ENCODE peak calls at places on chromosomes 13 and 19, in four cellular contexts. H, V, M and U are unnamed samples.

GRCh38 chr13:20326809-20327208 is 94.7 kb upstream of the GJB6 start:
- DNase-seq in H (no peak), V (no peak), M (no peak), U (no peak)

GRCh38 chr19:19485161-19485997 is 30.0 kb downstream of the TSSK6 start:
- DNase-seq in H (peak; percentile 60), V (no peak), M (no peak), U (no peak)

GRCh38 chr13:50697746-50698526 is 145.6 kb downstream of the DLEU7 start:
- DNase-seq in H (no peak), V (no peak), M (no peak), U (no peak)

GRCh38 chr19:3506384-3507340 is 551 bp downstream of the FZR1 start:
- DNase-seq in H (peak; percentile 55), V (no peak), M (no peak), U (no peak)

GRCh38 chr19:5767949-5768348 is 16.6 kb downstream of the PRR22 start:
- DNase-seq in H (no peak), V (no peak), M (no peak), U (no peak)

GRCh38 chr19:16062789-16063188 is 13.5 kb upstream of the TPM4 start:
- DNase-seq in H (no peak), V (no peak), M (no peak), U (no peak)

GRCh38 chr13:25945596-25945995 is 106.2 kb downstream of the SHISA2 start:
- DNase-seq in H (no peak), V (no peak), M (no peak), U (no peak)

GRCh38 chr19:35264281-35265125 is 4.3 kb upstream of the USF2 start:
- DNase-seq in H (peak; percentile 8), V (no peak), M (no peak), U (no peak)

GRCh38 chr13:112170823-112171569 is 104.0 kb downstream of the SOX1 start:
- DNase-seq in H (no peak), V (no peak), M (no peak), U (no peak)

GRCh38 chr13:38213307-38213706 is 136.3 kb upstream of the UFM1 start:
- DNase-seq in H (no peak), V (no peak), M (no peak), U (no peak)

GRCh38 chr19:48571378-48572162 is 19.6 kb downstream of the SULT2B1 start:
- DNase-seq in H (no peak), V (peak; percentile 86), M (no peak), U (no peak)

GRCh38 chr19:41159861-41160260 is 33.2 kb upstream of the CYP2S1 start:
- DNase-seq in H (no peak), V (peak; percentile 64), M (no peak), U (no peak)

GRCh38 chr13:64791373-64791772 is 2438.8 kb downstream of the PCDH9 start:
- DNase-seq in H (no peak), V (no peak), M (no peak), U (no peak)

GRCh38 chr19:47419037-47419783 is at the start of gene MEIS3:
- DNase-seq in H (no peak), V (peak; percentile 55), M (no peak), U (no peak)

GRCh38 chr13:44292545-44292944 is 81.1 kb upstream of the SERP2 start:
- DNase-seq in H (no peak), V (no peak), M (no peak), U (no peak)

GRCh38 chr13:61833228-61833627 is 417.6 kb upstream of the PCDH20 start:
- DNase-seq in H (no peak), V (no peak), M (no peak), U (no peak)

GRCh38 chr13:34803756-34804155 is 138.3 kb upstream of the NBEA start:
- DNase-seq in H (no peak), V (no peak), M (no peak), U (no peak)

GRCh38 chr19:662207-662961 is 630 bp downstream of the RNF126 start:
- DNase-seq in H (no peak), V (peak; percentile 46), M (no peak), U (no peak)

GRCh38 chr13:97388385-97388784 is 45.6 kb upstream of the RAP2A start:
- DNase-seq in H (no peak), V (no peak), M (no peak), U (no peak)

GRCh38 chr13:53781941-53782340 is 753.3 kb downstream of the OLFM4 start:
- DNase-seq in H (no peak), V (no peak), M (no peak), U (no peak)

GRCh38 chr19:36837525-36837901 is 674 bp downstream of the ZNF790 start:
- DNase-seq in H (no peak), V (no peak), M (no peak), U (no peak)

GRCh38 chr13:87498681-87499080 is 172.5 kb upstream of the SLITRK5 start:
- DNase-seq in H (no peak), V (peak; percentile 1), M (no peak), U (no peak)

GRCh38 chr13:23960566-23961156 is 63.4 kb upstream of the C1QTNF9B start:
- DNase-seq in H (no peak), V (peak; percentile 39), M (peak; percentile 27), U (no peak)

GRCh38 chr13:94195715-94196114 is 283.8 kb downstream of the DCT start:
- DNase-seq in H (no peak), V (no peak), M (no peak), U (no peak)

GRCh38 chr13:61316647-61317046 is 99.0 kb downstream of the PCDH20 start:
- DNase-seq in H (no peak), V (no peak), M (no peak), U (no peak)

GRCh38 chr13:113657851-113658741 is at the start of gene ATP4B:
- DNase-seq in H (no peak), V (no peak), M (no peak), U (no peak)

GRCh38 chr19:13053761-13054604 is 48.7 kb downstream of the LYL1 start:
- DNase-seq in H (peak; percentile 95), V (peak; percentile 59), M (peak; percentile 80), U (no peak)

GRCh38 chr13:48263196-48263595 is 30.2 kb downstream of the ITM2B start:
- DNase-seq in H (no peak), V (no peak), M (no peak), U (no peak)

GRCh38 chr13:51244637-51245405 is 22.6 kb downstream of the FAM124A start:
- DNase-seq in H (no peak), V (no peak), M (no peak), U (no peak)

GRCh38 chr13:71067164-71067815 is 799.7 kb downstream of the DACH1 start:
- DNase-seq in H (no peak), V (peak; percentile 0), M (no peak), U (no peak)

GRCh38 chr13:111577956-111578595 is 257.6 kb downstream of the TEX29 start:
- DNase-seq in H (no peak), V (no peak), M (no peak), U (no peak)

DNA sequence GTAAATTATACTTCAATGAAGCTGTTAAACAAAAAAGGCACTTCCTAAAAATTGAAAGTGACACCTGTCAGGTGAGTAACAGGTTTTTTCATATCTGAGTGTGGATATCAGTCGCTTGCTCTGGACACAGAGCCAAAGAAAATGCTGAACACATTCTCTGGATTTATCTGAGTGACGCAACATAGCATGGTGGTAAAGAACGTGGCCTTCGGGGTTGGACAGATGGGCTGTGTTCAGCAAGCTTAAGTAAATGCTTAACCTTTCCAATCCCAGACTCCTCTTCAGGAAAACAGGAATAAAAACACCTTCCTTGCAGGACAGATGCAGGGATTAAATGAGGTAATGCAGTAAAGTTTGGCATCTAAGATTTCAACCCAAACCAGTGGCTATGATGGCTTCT is 132.0 kb downstream of the FOXO1 start:
- DNase-seq in H (no peak), V (no peak), M (no peak), U (no peak)
- H3K4me3 ChIP-seq in H (no peak overlapping the region), V (no peak overlapping the region), M (no peak overlapping the region), U (no peak overlapping the region)

GRCh38 chr13:46617382-46617781 is 64.4 kb downstream of the LRCH1 start:
- DNase-seq in H (no peak), V (no peak), M (no peak), U (no peak)
- H3K4me1 ChIP-seq in H (peaks cover 10% of the 10 kb centered on the region), V (peaks cover 71% of the 10 kb centered on the region), M (no peaks in the 10 kb centered on the region), U (peaks cover 29% of the 10 kb centered on the region)

GRCh38 chr19:7676376-7676775 is 514 bp upstream of the MCEMP1 start:
- DNase-seq in H (no peak), V (no peak), M (no peak), U (no peak)

GRCh38 chr19:7672522-7672921 is 3.7 kb downstream of the RETN start:
- DNase-seq in H (no peak), V (no peak), M (no peak), U (no peak)

GRCh38 chr19:7676854-7677253 is at the start of gene MCEMP1:
- DNase-seq in H (no peak), V (no peak), M (no peak), U (no peak)

GRCh38 chr19:7670790-7671189 is 1.9 kb downstream of the RETN start:
- DNase-seq in H (no peak), V (no peak), M (no peak), U (no peak)

GRCh38 chr19:7673995-7674667 is 2.8 kb upstream of the MCEMP1 start:
- DNase-seq in H (peak; percentile 65), V (peak; percentile 74), M (peak; percentile 72), U (no peak)
- H3K4me3 ChIP-seq in H (no peak overlapping the region), V (no peak overlapping the region), M (no peak overlapping the region), U (no peak overlapping the region)

GRCh38 chr19:55272142-55272541 is 7.8 kb downstream of the HSPBP1 start:
- DNase-seq in H (no peak), V (no peak), M (no peak), U (no peak)
- H3K4me1 ChIP-seq in H (no peaks in the 10 kb centered on the region), V (no peaks in the 10 kb centered on the region), M (no peaks in the 10 kb centered on the region), U (no peaks in the 10 kb centered on the region)

GRCh38 chr13:79501538-79502232 is 20.7 kb downstream of the NDFIP2 start:
- DNase-seq in H (no peak), V (no peak), M (no peak), U (no peak)
- H3K4me3 ChIP-seq in H (no peak overlapping the region), V (no peak overlapping the region), M (no peak overlapping the region), U (no peak overlapping the region)

GRCh38 chr13:99307648-99308339 is 595 bp upstream of the GPR183 start:
- DNase-seq in H (no peak), V (peak; percentile 10), M (no peak), U (no peak)
- H3K4me1 ChIP-seq in H (peaks cover 17% of the 10 kb centered on the region), V (peaks cover 37% of the 10 kb centered on the region), M (peaks cover 44% of the 10 kb centered on the region), U (peaks cover 26% of the 10 kb centered on the region)

GRCh38 chr13:75872970-75873369 is 236.8 kb downstream of the LMO7 start:
- DNase-seq in H (no peak), V (no peak), M (no peak), U (no peak)

GRCh38 chr13:75869981-75870380 is 233.9 kb downstream of the LMO7 start:
- DNase-seq in H (no peak), V (no peak), M (no peak), U (no peak)

GRCh38 chr13:75867718-75868117 is 231.6 kb downstream of the LMO7 start:
- DNase-seq in H (no peak), V (no peak), M (no peak), U (no peak)

GRCh38 chr13:75871059-75871458 is 234.9 kb downstream of the LMO7 start:
- DNase-seq in H (no peak), V (no peak), M (no peak), U (no peak)

GRCh38 chr13:75870397-75870801 is 234.3 kb downstream of the LMO7 start:
- DNase-seq in H (no peak), V (peak; percentile 14), M (no peak), U (no peak)
- H3K4me3 ChIP-seq in H (peak overlapping the region; percentile 74), V (peak overlapping the region; percentile 41), M (no peak overlapping the region), U (peak overlapping the region; percentile 77)